ENCODE peak calls at places on chromosomes 7 and 10, in seven cellular contexts. P is endodermal cell, H is right cardiac atrium, E is H9, L is breast epithelium, A is neural progenitor cell, F is lung. C is an unnamed sample.

GRCh38 chr7:149002604-149003003 is 25.7 kb downstream of the PDIA4 start:
- DNase-seq in H (no peak), P (no peak), F (no peak), L (no peak), E (no peak), A (no peak), C (no peak)

GRCh38 chr7:134458341-134458805 is 527 bp downstream of the AKR1B1 start:
- DNase-seq in H (peak; percentile 72), E (peak; percentile 67), L (no peak), P (peak; percentile 89), A (peak; percentile 82), F (no peak), C (peak; percentile 75)

GRCh38 chr10:26503911-26504310 is 65.8 kb downstream of the APBB1IP start:
- DNase-seq in P (peak; percentile 77), H (no peak), F (no peak), E (peak; percentile 53), L (no peak), A (peak; percentile 27), C (no peak)

GRCh38 chr7:108018668-108019067 is 15.7 kb upstream of the LAMB1 start:
- DNase-seq in P (no peak), L (no peak), H (no peak), A (no peak), E (no peak), F (no peak), C (no peak)

GRCh38 chr10:26044123-26044749 is 110.2 kb downstream of the MYO3A start:
- DNase-seq in A (peak; percentile 3), L (no peak), P (no peak), H (peak; percentile 80), E (no peak), F (peak; percentile 51), C (no peak)

GRCh38 chr7:92433019-92433418 is 14.3 kb upstream of the GATAD1 start:
- DNase-seq in H (no peak), A (no peak), P (no peak), F (no peak), L (no peak), E (no peak), C (no peak)

GRCh38 chr7:66974986-66975590 is 20.3 kb downstream of the SBDS start:
- DNase-seq in F (no peak), A (no peak), E (no peak), H (no peak), L (no peak), P (peak; percentile 48), C (no peak)

GRCh38 chr10:62885656-62886461 is 69.7 kb upstream of the EGR2 start:
- DNase-seq in E (no peak), H (no peak), P (no peak), A (no peak), L (no peak), F (no peak), C (no peak)

GRCh38 chr10:104123397-104123796 is 1.4 kb downstream of the SFR1 start:
- DNase-seq in L (no peak), A (no peak), E (no peak), H (no peak), F (no peak), P (no peak), C (no peak)

GRCh38 chr7:3538051-3538450 is 237.0 kb downstream of the SDK1 start:
- DNase-seq in E (no peak), A (no peak), P (no peak), L (no peak), H (no peak), F (no peak), C (no peak)

GRCh38 chr7:28573059-28573553 is 160.8 kb downstream of the CREB5 start:
- DNase-seq in H (no peak), A (no peak), L (peak; percentile 45), F (peak; percentile 35), P (no peak), E (no peak), C (no peak)

DNA sequence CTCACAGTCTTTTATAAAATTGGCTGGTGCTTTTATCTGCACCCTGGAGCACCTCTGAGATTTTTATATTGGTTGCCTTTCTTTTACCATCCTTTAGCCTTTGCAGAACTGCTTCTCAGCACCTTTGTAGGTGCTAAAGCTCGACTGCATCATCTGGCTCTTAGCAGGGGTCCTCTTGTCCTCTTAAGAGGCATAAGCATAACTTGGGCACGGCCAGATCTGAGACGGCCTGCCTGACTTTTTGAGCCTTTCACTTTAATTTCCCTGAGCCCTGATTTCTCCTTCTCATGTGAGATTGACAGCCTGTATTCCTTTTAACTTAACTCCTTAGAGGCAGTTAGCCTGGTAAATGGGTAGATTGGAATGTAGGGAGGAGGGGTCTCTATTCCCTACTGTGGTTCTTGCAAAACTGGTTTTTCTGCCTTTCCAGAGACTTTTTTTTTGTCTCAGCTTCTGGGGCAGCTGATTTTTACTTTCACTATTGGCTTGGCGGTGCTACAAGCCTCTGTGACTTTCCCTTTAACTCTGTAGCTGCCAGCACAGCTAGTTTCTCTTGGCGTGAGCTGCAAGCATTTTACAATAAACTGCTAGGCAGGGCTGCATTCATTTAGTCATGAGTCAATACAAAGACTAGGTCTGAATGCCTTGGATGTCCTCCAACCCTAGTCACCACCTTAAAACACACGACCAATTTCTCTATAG is 24.0 kb downstream of the ZPBP start:
- DNase-seq in F (no peak), H (peak; percentile 45), E (peak; percentile 66), L (no peak), A (no peak), P (peak; percentile 53), C (peak; percentile 54)
- H3K9me3 ChIP-seq in F (peaks cover 5% of the 10 kb centered on the region), H (peaks cover 2% of the 10 kb centered on the region), E (peaks cover 34% of the 10 kb centered on the region), L (peaks cover 19% of the 10 kb centered on the region), A (peaks cover 4% of the 10 kb centered on the region), P (peaks cover 8% of the 10 kb centered on the region), C (peaks cover 3% of the 10 kb centered on the region)

DNA sequence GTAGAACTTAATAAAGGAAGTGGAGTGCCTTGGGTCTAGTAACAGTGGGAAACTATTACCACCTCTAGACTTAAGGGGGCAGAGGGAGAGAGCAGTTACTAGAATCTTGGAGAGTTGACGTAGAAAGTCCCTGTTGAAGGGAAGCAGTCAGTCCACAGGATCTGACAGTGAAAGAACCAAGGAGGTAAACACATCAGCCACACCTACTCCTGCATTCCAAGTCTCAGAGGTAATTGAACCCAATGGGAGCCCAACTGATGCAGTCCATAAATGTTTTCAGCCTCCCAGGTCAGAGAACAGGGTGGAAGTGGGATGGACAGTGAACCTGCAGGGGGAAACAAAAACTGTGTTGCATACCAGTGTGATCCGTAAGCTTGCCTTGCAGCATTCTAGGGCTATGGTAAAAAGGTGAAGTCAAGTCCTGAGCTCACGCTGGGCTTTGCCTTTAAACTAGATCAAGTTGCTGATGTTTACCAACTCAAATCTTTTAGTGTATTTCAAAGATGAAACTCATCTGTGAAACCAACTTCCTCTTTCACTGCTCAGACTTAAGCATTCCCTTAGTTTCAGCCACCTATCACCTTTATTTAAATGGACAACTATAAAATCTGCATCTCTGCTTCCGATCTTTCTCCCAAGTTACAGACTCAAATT is 57.2 kb downstream of the SLC16A12 start:
- DNase-seq in F (no peak), H (no peak), A (peak; percentile 11), E (peak; percentile 31), P (peak; percentile 75), L (no peak), C (no peak)
- H3K4me1 ChIP-seq in F (peaks cover 24% of the 10 kb centered on the region), H (peaks cover 13% of the 10 kb centered on the region), A (no peaks in the 10 kb centered on the region), E (peaks cover 2% of the 10 kb centered on the region), P (no peaks in the 10 kb centered on the region), L (peaks cover 10% of the 10 kb centered on the region), C (no peaks in the 10 kb centered on the region)

GRCh38 chr10:102403115-102403514 is 7.6 kb downstream of the NFKB2 start:
- DNase-seq in L (no peak), P (no peak), F (no peak), A (no peak), H (no peak), E (no peak), C (no peak)

GRCh38 chr10:102404361-102405107 is 9.0 kb downstream of the NFKB2 start:
- DNase-seq in F (no peak), H (peak; percentile 41), P (no peak), E (no peak), A (no peak), L (no peak), C (no peak)

GRCh38 chr10:102407641-102407943 is 11.0 kb downstream of the PSD start:
- DNase-seq in A (no peak), P (no peak), F (no peak), H (no peak), L (no peak), E (no peak), C (no peak)

GRCh38 chr10:102405108-102405561 is 9.6 kb downstream of the NFKB2 start:
- DNase-seq in L (no peak), H (no peak), A (no peak), P (no peak), F (no peak), E (no peak), C (no peak)

GRCh38 chr10:102405632-102406031 is 10.1 kb downstream of the NFKB2 start:
- DNase-seq in E (no peak), H (no peak), F (no peak), A (no peak), L (no peak), P (no peak), C (no peak)
- H3K27ac ChIP-seq in E (no peak overlapping the region), H (no peak overlapping the region), F (no peak overlapping the region), A (no peak overlapping the region), L (no peak overlapping the region), P (no peak overlapping the region), C (no peak overlapping the region)

GRCh38 chr7:57425239-57425944 is 24.6 kb upstream of the ZNF716 start:
- DNase-seq in F (no peak), P (no peak), H (no peak), A (no peak), L (no peak), E (no peak), C (no peak)
- H3K9me3 ChIP-seq in F (peaks cover 34% of the 10 kb centered on the region), P (peaks cover 49% of the 10 kb centered on the region), H (no peaks in the 10 kb centered on the region), A (peaks cover 25% of the 10 kb centered on the region), L (peaks cover 28% of the 10 kb centered on the region), E (peaks cover 66% of the 10 kb centered on the region), C (no peaks in the 10 kb centered on the region)

GRCh38 chr7:112481833-112482669 is 1.3 kb downstream of the LSMEM1 start:
- DNase-seq in A (no peak), L (peak; percentile 71), P (peak; percentile 73), E (peak; percentile 47), F (no peak), H (peak; percentile 53), C (no peak)
- H3K4me1 ChIP-seq in A (peaks cover 13% of the 10 kb centered on the region), L (no peaks in the 10 kb centered on the region), P (no peaks in the 10 kb centered on the region), E (no peaks in the 10 kb centered on the region), F (peaks cover 8% of the 10 kb centered on the region), H (peaks cover 2% of the 10 kb centered on the region), C (no peaks in the 10 kb centered on the region)

DNA sequence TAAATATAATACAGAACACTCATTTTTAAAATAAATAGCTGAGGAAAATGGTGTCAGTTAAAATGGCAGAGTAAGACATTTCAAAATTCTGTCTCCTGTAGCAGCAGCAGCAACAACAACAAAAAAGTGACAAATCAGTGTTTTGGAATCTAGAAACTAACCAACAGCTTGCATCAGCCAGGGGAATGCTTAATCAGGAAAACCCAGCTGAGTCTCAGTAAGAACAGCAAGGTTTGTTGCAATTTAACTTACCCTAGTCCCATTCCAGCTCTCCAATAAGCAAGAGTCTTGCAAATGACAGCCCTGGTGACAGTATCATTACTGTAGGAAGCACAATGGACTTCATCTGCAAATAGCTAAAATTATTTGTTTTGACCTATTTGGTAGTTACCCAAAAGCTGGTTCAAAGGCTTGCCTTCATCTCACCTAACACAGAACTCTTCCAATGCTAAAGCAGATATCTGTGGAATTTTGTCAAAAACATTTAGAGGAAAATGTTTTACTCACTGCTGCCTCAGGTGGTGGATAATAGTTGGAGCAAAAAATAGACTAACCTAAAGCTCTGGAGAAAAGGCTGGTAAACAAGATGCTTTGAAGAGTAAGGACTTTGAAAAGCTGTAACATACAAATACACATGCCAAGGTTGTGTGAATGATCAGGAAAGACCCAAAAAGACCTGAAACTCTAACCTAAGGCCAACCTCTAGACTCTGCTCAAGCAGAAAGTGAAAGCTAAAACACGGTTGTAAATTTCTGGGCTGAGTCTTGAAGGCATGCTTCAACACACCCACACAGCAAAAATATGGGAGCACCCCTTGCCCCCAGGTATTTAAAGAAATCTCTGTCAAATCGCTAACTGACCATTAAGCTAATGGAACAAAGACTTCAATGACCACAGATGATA is 9.9 kb upstream of the ARHGAP22 start:
- DNase-seq in F (no peak), E (no peak), L (no peak), P (peak; percentile 26), H (no peak), A (no peak), C (no peak)
- H3K27ac ChIP-seq in F (no peak overlapping the region), E (no peak overlapping the region), L (no peak overlapping the region), P (no peak overlapping the region), H (no peak overlapping the region), A (no peak overlapping the region), C (no peak overlapping the region)